ENCODE peak calls at places on chromosome 18, in eight cellular contexts. M is pancreas, L is kidney, V is A549, S is hepatocyte, C is cardiac muscle cell, X is psoas muscle, O is ovary. Y is an unnamed sample.

GRCh38 chr18:59908790-59909189 is 9.0 kb downstream of the PMAIP1 start:
- DNase-seq in M (no peak), L (no peak), V (no peak), S (no peak), C (no peak), X (no peak), O (no peak), Y (no peak)

GRCh38 chr18:55504808-55505207 is 83.2 kb downstream of the TCF4 start:
- DNase-seq in M (no peak), L (no peak), V (no peak), S (no peak), C (no peak), X (no peak), O (no peak), Y (no peak)

GRCh38 chr18:14781671-14782070 is 33.7 kb downstream of the ANKRD30B start:
- DNase-seq in M (no peak), L (no peak), V (no peak), S (no peak), C (no peak), X (no peak), O (no peak), Y (no peak)

GRCh38 chr18:12048827-12049175 is 44.8 kb upstream of the ANKRD62 start:
- DNase-seq in M (no peak), L (no peak), V (no peak), S (no peak), C (peak), X (no peak), O (no peak), Y (peak)

GRCh38 chr18:43714346-43715010 is 437.2 kb upstream of the SYT4 start:
- DNase-seq in M (no peak), L (no peak), V (no peak), S (no peak), C (no peak), X (no peak), O (no peak), Y (no peak)

GRCh38 chr18:45090526-45091140 is 409.9 kb downstream of the SETBP1 start:
- DNase-seq in M (no peak), L (no peak), V (no peak), S (no peak), C (no peak), X (no peak), O (no peak), Y (peak)

GRCh38 chr18:3245853-3246635 is 1.6 kb upstream of the MYL12A start:
- DNase-seq in M (peak), L (peak), V (peak), S (peak), C (peak), X (peak), O (peak), Y (no peak)

GRCh38 chr18:58088723-58089074 is 44.7 kb downstream of the NEDD4L start:
- DNase-seq in M (peak), L (no peak), V (no peak), S (no peak), C (no peak), X (no peak), O (no peak), Y (no peak)

GRCh38 chr18:22542400-22542835 is 124.7 kb upstream of the CTAGE1 start:
- DNase-seq in M (no peak), L (peak), V (no peak), S (no peak), C (peak), X (peak), O (peak), Y (no peak)

GRCh38 chr18:46155652-46156051 is 51.5 kb downstream of the HAUS1 start:
- DNase-seq in M (no peak), L (no peak), V (no peak), S (no peak), C (peak), X (no peak), O (no peak), Y (peak)

GRCh38 chr18:23331091-23331920 is 121.8 kb upstream of the RIOK3 start:
- DNase-seq in M (peak), L (peak), V (no peak), S (peak), C (no peak), X (no peak), O (no peak), Y (no peak)

GRCh38 chr18:45046961-45047360 is 366.3 kb downstream of the SETBP1 start:
- DNase-seq in M (no peak), L (no peak), V (no peak), S (no peak), C (no peak), X (no peak), O (no peak), Y (no peak)

GRCh38 chr18:34971313-34971712 is 69.9 kb upstream of the MAPRE2 start:
- DNase-seq in M (no peak), L (no peak), V (no peak), S (no peak), C (no peak), X (no peak), O (no peak), Y (no peak)

GRCh38 chr18:34661464-34662087 is 48.5 kb upstream of the DTNA start:
- DNase-seq in M (no peak), L (no peak), V (peak), S (peak), C (peak), X (no peak), O (no peak), Y (peak)

GRCh38 chr18:58808349-58808748 is 56.3 kb upstream of the ZNF532 start:
- DNase-seq in M (no peak), L (no peak), V (no peak), S (no peak), C (no peak), X (no peak), O (no peak), Y (no peak)

GRCh38 chr18:55064760-55065159 is 105.5 kb upstream of the CCDC68 start:
- DNase-seq in M (no peak), L (no peak), V (no peak), S (no peak), C (no peak), X (no peak), O (no peak), Y (no peak)

GRCh38 chr18:4455113-4455811 is at the start of gene DLGAP1:
- DNase-seq in M (peak), L (peak), V (no peak), S (peak), C (peak), X (peak), O (peak), Y (no peak)

GRCh38 chr18:32042337-32042736 is 23.7 kb downstream of the RNF125 start:
- DNase-seq in M (no peak), L (no peak), V (no peak), S (no peak), C (no peak), X (no peak), O (no peak), Y (no peak)

GRCh38 chr18:57856128-57856527 is 53.0 kb upstream of the ATP8B1 start:
- DNase-seq in M (no peak), L (no peak), V (no peak), S (no peak), C (no peak), X (no peak), O (no peak), Y (no peak)

GRCh38 chr18:20971886-20972267 is 139.7 kb downstream of the ROCK1 start:
- DNase-seq in M (no peak), L (no peak), V (peak), S (peak), C (peak), X (no peak), O (no peak), Y (no peak)

GRCh38 chr18:35572644-35573043 is 8.9 kb upstream of the GALNT1 start:
- DNase-seq in M (no peak), L (no peak), V (no peak), S (no peak), C (no peak), X (no peak), O (no peak), Y (peak)

GRCh38 chr18:49767111-49768050 is 46.0 kb downstream of the ACAA2 start:
- DNase-seq in M (no peak), L (no peak), V (no peak), S (no peak), C (no peak), X (no peak), O (no peak), Y (no peak)

GRCh38 chr18:8260319-8260718 is 348.9 kb upstream of the RAB12 start:
- DNase-seq in M (no peak), L (no peak), V (no peak), S (no peak), C (peak), X (no peak), O (no peak), Y (no peak)

GRCh38 chr18:21468514-21469164 is 131.9 kb downstream of the ESCO1 start:
- DNase-seq in M (no peak), L (no peak), V (no peak), S (no peak), C (no peak), X (no peak), O (no peak), Y (no peak)

GRCh38 chr18:44130365-44130942 is 550.2 kb upstream of the SETBP1 start:
- DNase-seq in M (no peak), L (no peak), V (peak), S (peak), C (peak), X (no peak), O (no peak), Y (no peak)

GRCh38 chr18:71237636-71238035 is 948.8 kb downstream of the SOCS6 start:
- DNase-seq in M (no peak), L (no peak), V (no peak), S (no peak), C (no peak), X (no peak), O (no peak), Y (no peak)

GRCh38 chr18:61308795-61309393 is 24.3 kb upstream of the CDH20 start:
- DNase-seq in M (no peak), L (no peak), V (no peak), S (no peak), C (no peak), X (no peak), O (no peak), Y (no peak)

GRCh38 chr18:48801728-48802542 is 148.8 kb downstream of the SMAD7 start:
- DNase-seq in M (peak), L (peak), V (no peak), S (peak), C (no peak), X (no peak), O (peak), Y (no peak)

GRCh38 chr18:474416-474815 is 26.1 kb downstream of the COLEC12 start:
- DNase-seq in M (no peak), L (no peak), V (no peak), S (no peak), C (peak), X (no peak), O (no peak), Y (no peak)

GRCh38 chr18:47283476-47283875 is 32.0 kb upstream of the SKOR2 start:
- DNase-seq in M (no peak), L (no peak), V (no peak), S (peak), C (peak), X (no peak), O (no peak), Y (no peak)

GRCh38 chr18:10533111-10533510 is 7.3 kb downstream of the NAPG start:
- DNase-seq in M (no peak), L (no peak), V (no peak), S (no peak), C (no peak), X (no peak), O (no peak), Y (no peak)

GRCh38 chr18:10543277-10543676 is 17.4 kb downstream of the NAPG start:
- DNase-seq in M (no peak), L (no peak), V (no peak), S (no peak), C (no peak), X (no peak), O (no peak), Y (no peak)

GRCh38 chr18:10536270-10536669 is 10.4 kb downstream of the NAPG start:
- DNase-seq in M (no peak), L (no peak), V (no peak), S (no peak), C (no peak), X (no peak), O (no peak), Y (no peak)

GRCh38 chr18:10537765-10538164 is 11.9 kb downstream of the NAPG start:
- DNase-seq in M (no peak), L (no peak), V (no peak), S (no peak), C (no peak), X (no peak), O (no peak), Y (no peak)
- H3K4me3 ChIP-seq in M (no peak), L (no peak), V (no peak), S (no peak), C (no peak), X (no peak), O (no peak), Y (no peak)

DNA sequence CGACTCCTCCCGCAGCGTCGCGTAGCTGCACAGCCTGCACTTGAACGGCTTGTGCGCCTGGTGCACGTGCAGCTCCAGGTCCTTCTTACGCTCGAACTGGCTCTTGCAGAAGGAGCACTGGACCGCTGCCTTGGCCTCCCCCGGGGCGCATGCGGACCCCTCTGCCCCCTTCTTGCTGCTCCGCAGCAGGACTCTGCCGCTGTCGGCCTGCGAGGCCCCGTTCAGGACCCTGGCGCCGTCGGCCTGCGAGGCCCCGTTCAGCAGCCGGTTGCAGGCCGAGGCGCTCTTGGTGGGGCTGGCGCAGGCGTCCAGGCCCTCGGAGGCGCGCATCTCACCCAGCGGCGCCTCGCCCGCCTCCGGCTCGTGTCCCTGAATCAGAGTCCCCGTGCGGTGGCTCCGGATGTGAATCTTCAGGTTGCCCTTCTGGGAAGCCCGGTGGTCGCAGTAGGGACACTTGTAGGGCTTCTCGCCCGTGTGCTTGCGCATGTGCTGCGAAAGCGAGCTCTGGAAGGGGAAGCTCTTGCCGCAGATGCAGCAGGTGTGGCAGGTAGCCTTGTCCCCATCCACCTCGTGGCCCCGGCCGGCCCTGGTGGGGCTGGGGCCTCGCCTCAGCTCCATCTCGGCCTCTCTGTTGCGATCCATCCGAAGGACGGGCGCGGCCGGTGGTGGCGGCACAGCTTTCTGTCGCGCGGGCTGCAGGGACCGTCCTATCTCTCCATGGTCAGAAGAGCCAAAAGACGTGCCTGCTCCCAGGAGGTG is 52.5 kb downstream of the ZNF516 start:
- DNase-seq in M (no peak), L (peak), V (no peak), S (no peak), C (no peak), X (no peak), O (no peak), Y (no peak)
- TF ChIP-seq CTCF in M (no peak), L (no peak), V (no peak), S (no peak), C (no peak), X (no peak), O (no peak), Y (no peak)

GRCh38 chr18:56574827-56575226 is 63.6 kb downstream of the TXNL1 start:
- DNase-seq in M (peak), L (no peak), V (no peak), S (peak), C (peak), X (no peak), O (peak), Y (no peak)

GRCh38 chr18:56575819-56576663 is 62.4 kb downstream of the TXNL1 start:
- DNase-seq in M (no peak), L (no peak), V (peak), S (peak), C (peak), X (no peak), O (no peak), Y (peak)

GRCh38 chr18:56576826-56577573 is 61.4 kb downstream of the TXNL1 start:
- DNase-seq in M (no peak), L (no peak), V (no peak), S (peak), C (no peak), X (no peak), O (no peak), Y (no peak)
- H3K27ac ChIP-seq in M (no peak), L (no peak), V (no peak), S (no peak), C (no peak), X (no peak), O (no peak), Y (no peak)

GRCh38 chr18:13381907-13382682 is 163.5 kb downstream of the LDLRAD4 start:
- DNase-seq in M (peak), L (peak), V (no peak), S (no peak), C (peak), X (peak), O (peak), Y (no peak)

GRCh38 chr18:13382683-13382989 is 164.1 kb downstream of the LDLRAD4 start:
- DNase-seq in M (no peak), L (peak), V (no peak), S (no peak), C (no peak), X (no peak), O (no peak), Y (no peak)

GRCh38 chr18:13381331-13381730 is 162.8 kb downstream of the LDLRAD4 start:
- DNase-seq in M (no peak), L (peak), V (no peak), S (no peak), C (no peak), X (no peak), O (no peak), Y (no peak)

GRCh38 chr18:13380671-13381070 is 162.1 kb downstream of the LDLRAD4 start:
- DNase-seq in M (no peak), L (no peak), V (no peak), S (no peak), C (no peak), X (no peak), O (no peak), Y (no peak)

GRCh38 chr18:13382990-13383821 is 164.6 kb downstream of the LDLRAD4 start:
- DNase-seq in M (no peak), L (peak), V (no peak), S (no peak), C (no peak), X (no peak), O (no peak), Y (no peak)
- H3K4me3 ChIP-seq in M (no peak), L (no peak), V (no peak), S (no peak), C (no peak), X (no peak), O (no peak), Y (no peak)

GRCh38 chr18:50857694-50858093 is 21.2 kb upstream of the ME2 start:
- DNase-seq in M (no peak), L (no peak), V (no peak), S (no peak), C (no peak), X (no peak), O (no peak), Y (no peak)
- TF ChIP-seq CTCF in M (no peak), L (no peak), V (no peak), S (no peak), C (no peak), X (no peak), O (no peak), Y (no peak)

GRCh38 chr18:63320041-63320689 is 596 bp upstream of the BCL2 start:
- DNase-seq in M (peak), L (peak), V (peak), S (peak), C (peak), X (peak), O (peak), Y (peak)

GRCh38 chr18:63319383-63320040 is at the start of gene BCL2:
- DNase-seq in M (no peak), L (peak), V (peak), S (peak), C (peak), X (no peak), O (no peak), Y (no peak)

GRCh38 chr18:63321291-63321690 is 1.7 kb upstream of the BCL2 start:
- DNase-seq in M (no peak), L (no peak), V (no peak), S (no peak), C (no peak), X (no peak), O (no peak), Y (no peak)

GRCh38 chr18:63322246-63322645 is 2.7 kb upstream of the BCL2 start:
- DNase-seq in M (no peak), L (no peak), V (no peak), S (no peak), C (no peak), X (no peak), O (no peak), Y (no peak)

DNA sequence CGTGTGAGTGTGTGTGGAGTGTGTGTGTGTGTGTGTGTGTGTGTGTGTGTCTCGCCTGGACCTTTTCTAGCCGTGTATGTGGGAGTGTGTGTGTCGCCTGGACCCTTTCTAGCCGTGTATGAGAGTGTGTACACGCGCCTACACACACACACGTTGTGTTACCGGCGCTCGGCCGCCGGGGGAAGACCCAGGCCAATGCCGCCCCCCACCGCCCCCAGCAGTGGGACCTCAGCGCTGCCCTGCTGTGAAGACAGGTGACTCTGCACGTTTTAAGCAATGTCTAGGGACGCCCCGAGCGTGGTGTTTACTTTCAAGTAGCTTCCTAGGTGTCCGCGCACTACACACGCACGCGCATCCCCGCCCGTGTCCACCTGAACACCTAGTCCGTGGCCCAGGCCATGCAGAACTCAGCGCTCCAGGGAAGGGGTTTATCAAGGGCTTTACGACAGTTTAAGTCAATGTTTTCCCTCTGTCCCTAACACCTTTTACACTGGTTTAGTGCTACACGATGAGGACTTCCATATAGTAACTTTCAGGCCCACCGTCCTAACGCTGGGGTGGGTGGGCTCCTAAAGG is 1.2 kb upstream of the BCL2 start:
- DNase-seq in M (peak), L (peak), V (no peak), S (peak), C (peak), X (peak), O (peak), Y (no peak)
- H3K27ac ChIP-seq in M (peak), L (peak), V (peak), S (peak), C (no peak), X (peak), O (peak), Y (no peak)

GRCh38 chr18:25233582-25234362 is 118.2 kb downstream of the ZNF521 start:
- DNase-seq in M (no peak), L (no peak), V (no peak), S (no peak), C (peak), X (no peak), O (no peak), Y (no peak)
- H3K4me3 ChIP-seq in M (no peak), L (peak), V (no peak), S (no peak), C (no peak), X (peak), O (no peak), Y (no peak)

DNA sequence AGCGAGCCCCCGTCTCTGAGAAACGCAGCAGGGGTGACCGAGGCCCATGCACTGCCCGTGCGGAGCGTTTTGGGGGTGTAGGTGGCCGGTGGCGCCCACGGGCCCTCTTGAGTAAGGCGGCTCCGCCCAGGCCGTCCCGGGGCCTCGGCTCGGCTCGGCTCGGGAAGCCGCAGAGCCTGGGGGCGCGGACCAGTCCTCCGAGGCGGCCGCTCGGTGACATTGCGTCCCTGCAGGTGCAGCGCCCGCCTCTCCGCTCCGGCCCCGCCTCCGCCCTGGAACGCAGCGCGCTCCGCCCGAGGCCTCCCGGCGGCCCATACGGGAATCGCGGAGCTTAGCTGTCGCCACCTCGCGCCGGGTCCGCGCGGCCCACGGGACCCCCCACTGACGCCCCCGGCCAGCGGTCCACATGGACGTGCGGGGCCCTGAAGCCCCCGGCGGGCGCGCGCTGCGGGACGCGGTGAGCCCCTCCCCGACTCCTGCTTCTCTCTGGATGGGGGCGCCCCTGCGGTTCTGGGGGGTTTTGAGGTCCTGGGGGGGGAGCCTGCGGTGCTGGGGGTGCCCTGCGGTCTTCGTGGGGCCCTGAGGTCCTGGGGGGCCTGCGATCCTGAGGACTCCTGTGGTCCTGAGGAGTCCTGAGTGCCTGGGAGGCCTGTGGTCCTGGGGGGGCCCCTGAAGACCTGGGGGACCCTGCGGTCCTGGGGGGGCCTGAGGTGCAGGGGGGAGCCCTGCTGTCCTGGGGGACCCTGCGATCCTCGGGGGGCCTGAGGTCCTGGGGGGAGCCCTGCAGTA is at the start of gene HSBP1L1:
- DNase-seq in M (peak), L (peak), V (peak), S (peak), C (peak), X (peak), O (peak), Y (no peak)
- TF ChIP-seq CTCF in M (peak), L (no peak), V (peak), S (peak), C (no peak), X (peak), O (no peak), Y (peak)

Y was measured in AG04450.